ENCODE peak calls at places on chromosomes 1 and 21, in eight cellular contexts. C, H, B, O, X, Y, U and P are unnamed samples.

GRCh38 chr1:223761416-223761815 is 49.1 kb downstream of the CAPN2 start:
- DNase-seq in X (no peak), B (no peak), U (no peak), O (no peak), C (peak), H (no peak), Y (no peak), P (no peak)

GRCh38 chr1:171110485-171111340 is 20.0 kb downstream of the FMO3 start:
- DNase-seq in C (peak), B (no peak), Y (no peak), O (peak), X (no peak), U (peak), H (no peak), P (no peak)

GRCh38 chr1:167648252-167648849 is 18.3 kb downstream of the RCSD1 start:
- DNase-seq in Y (no peak), C (no peak), O (no peak), U (no peak), X (no peak), H (no peak), B (no peak), P (no peak)

GRCh38 chr1:36565576-36566501 is 83.1 kb upstream of the CSF3R start:
- DNase-seq in B (no peak), Y (no peak), H (no peak), X (no peak), U (no peak), O (no peak), C (no peak), P (no peak)

GRCh38 chr1:38084700-38085099 is 38.1 kb upstream of the POU3F1 start:
- DNase-seq in Y (no peak), H (no peak), O (no peak), X (no peak), C (no peak), B (no peak), U (no peak), P (no peak)

GRCh38 chr1:17573518-17574041 is 34.1 kb downstream of the ARHGEF10L start:
- DNase-seq in O (no peak), H (no peak), C (no peak), U (no peak), X (no peak), B (no peak), Y (no peak), P (no peak)

GRCh38 chr1:170262540-170262939 is 116.8 kb downstream of the NTMT2 start:
- DNase-seq in C (no peak), O (no peak), U (no peak), H (no peak), Y (no peak), X (no peak), B (no peak), P (no peak)

GRCh38 chr1:24080131-24080530 is 31.8 kb downstream of the MYOM3 start:
- DNase-seq in X (no peak), B (no peak), H (no peak), U (no peak), O (no peak), Y (no peak), C (no peak), P (no peak)

GRCh38 chr1:210695041-210695440 is 366.3 kb downstream of the HHAT start:
- DNase-seq in B (no peak), O (no peak), Y (no peak), X (no peak), H (no peak), C (no peak), U (no peak), P (no peak)

GRCh38 chr1:237910834-237911233 is 20.1 kb upstream of the ZP4 start:
- DNase-seq in O (no peak), U (no peak), C (no peak), B (no peak), Y (no peak), H (no peak), X (no peak), P (no peak)

GRCh38 chr1:57996400-57996799 is 550.1 kb downstream of the OMA1 start:
- DNase-seq in C (no peak), H (no peak), X (no peak), U (no peak), O (no peak), Y (no peak), B (no peak), P (no peak)

GRCh38 chr1:51953079-51953478 is 37.4 kb downstream of the RAB3B start:
- DNase-seq in Y (no peak), C (no peak), H (no peak), B (no peak), X (no peak), O (no peak), U (no peak), P (no peak)

GRCh38 chr1:53344921-53345838 is 17.3 kb upstream of the LRP8 start:
- DNase-seq in C (no peak), B (no peak), H (no peak), Y (no peak), O (no peak), U (no peak), X (peak), P (no peak)

GRCh38 chr1:40951943-40952743 is 27.4 kb upstream of the CTPS1 start:
- DNase-seq in X (peak), U (no peak), Y (peak), C (peak), B (peak), H (peak), O (no peak), P (peak)

GRCh38 chr1:77375541-77375940 is 93.7 kb downstream of the AK5 start:
- DNase-seq in Y (no peak), O (no peak), U (no peak), X (no peak), C (no peak), B (no peak), H (no peak), P (no peak)

GRCh38 chr21:45535341-45536081 is 6.7 kb downstream of the SLC19A1 start:
- DNase-seq in O (no peak), C (no peak), B (no peak), Y (no peak), H (no peak), U (no peak), X (no peak), P (peak)

GRCh38 chr1:34858901-34859441 is 578 bp downstream of the SMIM12 start:
- DNase-seq in U (no peak), Y (no peak), C (peak), X (no peak), H (no peak), B (peak), O (no peak), P (peak)

GRCh38 chr1:34013958-34014737 is 150.3 kb downstream of the HMGB4 start:
- DNase-seq in U (no peak), Y (no peak), X (peak), C (no peak), H (no peak), B (peak), O (no peak), P (peak)

GRCh38 chr1:107829083-107829771 is 135.8 kb downstream of the VAV3 start:
- DNase-seq in C (peak), O (no peak), H (no peak), B (no peak), Y (peak), U (no peak), X (no peak), P (no peak)

GRCh38 chr21:41952568-41953248 is 1.1 kb downstream of the C2CD2 start:
- DNase-seq in B (no peak), H (no peak), U (no peak), O (no peak), C (no peak), X (no peak), Y (no peak), P (peak)

GRCh38 chr1:22436948-22437347 is 14.7 kb upstream of the ZBTB40 start:
- DNase-seq in B (no peak), Y (no peak), O (no peak), X (no peak), U (no peak), C (no peak), H (no peak), P (no peak)

GRCh38 chr1:106022312-106022902 is 1034.1 kb upstream of the PRMT6 start:
- DNase-seq in U (no peak), C (peak), Y (no peak), B (no peak), H (no peak), X (no peak), O (no peak), P (no peak)

GRCh38 chr1:79052829-79053449 is 46.4 kb upstream of the ADGRL4 start:
- DNase-seq in U (no peak), C (no peak), Y (no peak), B (no peak), O (no peak), H (no peak), X (no peak), P (no peak)

GRCh38 chr1:8015036-8015808 is 10.9 kb downstream of the ERRFI1 start:
- DNase-seq in U (no peak), O (peak), C (peak), Y (no peak), X (no peak), B (peak), H (no peak), P (no peak)

GRCh38 chr1:54095543-54096286 is 42.3 kb downstream of the TCEANC2 start:
- DNase-seq in C (no peak), B (no peak), Y (no peak), H (no peak), U (no peak), X (no peak), O (no peak), P (no peak)

GRCh38 chr1:175922254-175922881 is 179.0 kb upstream of the TNR start:
- DNase-seq in X (no peak), Y (no peak), C (no peak), B (no peak), U (no peak), H (no peak), O (no peak), P (no peak)

GRCh38 chr1:41583658-41584570 is 99.4 kb upstream of the EDN2 start:
- DNase-seq in B (no peak), X (no peak), Y (no peak), O (no peak), H (no peak), C (no peak), U (no peak), P (no peak)

GRCh38 chr1:47594627-47595026 is 156.8 kb downstream of the FOXD2 start:
- DNase-seq in B (no peak), H (peak), Y (no peak), X (no peak), C (no peak), U (no peak), O (no peak), P (no peak)